ENCODE peak calls at places on chromosomes 7 and 10, in six cellular contexts. One of them, this sample, is unnamed.

GRCh38 chr10:74177140-74177677 is 26.2 kb downstream of the ADK start:
- DNase-seq in midbrain: no peak
- DNase-seq in nephron progenitor cell: no peak
- DNase-seq in thoracic aorta: no peak
- DNase-seq in NK-92 treated with Interleukin-12 subunit alpha and Interleukin-12 subunit beta, amount 100 ng/mL, for 24 hours: peak; percentile 37
- DNase-seq in caudate nucleus: peak; percentile 56
- DNase-seq in this sample: peak; percentile 76

GRCh38 chr10:73941300-73941699 is 30.4 kb downstream of the PLAU start:
- DNase-seq in midbrain: no peak
- DNase-seq in nephron progenitor cell: no peak
- DNase-seq in thoracic aorta: no peak
- DNase-seq in NK-92 treated with Interleukin-12 subunit alpha and Interleukin-12 subunit beta, amount 100 ng/mL, for 24 hours: no peak
- DNase-seq in caudate nucleus: no peak
- DNase-seq in this sample: no peak

GRCh38 chr10:85786401-85786899 is 580.1 kb downstream of the GRID1 start:
- DNase-seq in midbrain: no peak
- DNase-seq in nephron progenitor cell: peak; percentile 42
- DNase-seq in thoracic aorta: no peak
- DNase-seq in NK-92 treated with Interleukin-12 subunit alpha and Interleukin-12 subunit beta, amount 100 ng/mL, for 24 hours: no peak
- DNase-seq in caudate nucleus: no peak
- DNase-seq in this sample: no peak

GRCh38 chr7:41977165-41977651 is 259.8 kb downstream of the GLI3 start:
- DNase-seq in midbrain: peak; percentile 73
- DNase-seq in nephron progenitor cell: peak; percentile 16
- DNase-seq in thoracic aorta: no peak
- DNase-seq in NK-92 treated with Interleukin-12 subunit alpha and Interleukin-12 subunit beta, amount 100 ng/mL, for 24 hours: no peak
- DNase-seq in caudate nucleus: no peak
- DNase-seq in this sample: no peak

GRCh38 chr10:95211606-95212279 is 17.7 kb downstream of the ACSM6 start:
- DNase-seq in midbrain: no peak
- DNase-seq in nephron progenitor cell: no peak
- DNase-seq in thoracic aorta: no peak
- DNase-seq in NK-92 treated with Interleukin-12 subunit alpha and Interleukin-12 subunit beta, amount 100 ng/mL, for 24 hours: no peak
- DNase-seq in caudate nucleus: no peak
- DNase-seq in this sample: no peak

GRCh38 chr7:151579642-151580041 is 59.9 kb upstream of the RHEB start:
- DNase-seq in midbrain: no peak
- DNase-seq in nephron progenitor cell: no peak
- DNase-seq in thoracic aorta: no peak
- DNase-seq in NK-92 treated with Interleukin-12 subunit alpha and Interleukin-12 subunit beta, amount 100 ng/mL, for 24 hours: no peak
- DNase-seq in caudate nucleus: no peak
- DNase-seq in this sample: no peak

GRCh38 chr10:48748573-48748972 is 63.9 kb downstream of the WDFY4 start:
- DNase-seq in midbrain: no peak
- DNase-seq in nephron progenitor cell: no peak
- DNase-seq in thoracic aorta: no peak
- DNase-seq in NK-92 treated with Interleukin-12 subunit alpha and Interleukin-12 subunit beta, amount 100 ng/mL, for 24 hours: no peak
- DNase-seq in caudate nucleus: no peak
- DNase-seq in this sample: no peak

GRCh38 chr7:134210976-134211663 is 84.0 kb downstream of the LRGUK start:
- DNase-seq in midbrain: no peak
- DNase-seq in nephron progenitor cell: no peak
- DNase-seq in thoracic aorta: no peak
- DNase-seq in NK-92 treated with Interleukin-12 subunit alpha and Interleukin-12 subunit beta, amount 100 ng/mL, for 24 hours: no peak
- DNase-seq in caudate nucleus: no peak
- DNase-seq in this sample: no peak

This sample was measured in ascending aorta.